ENCODE peak calls at places on chromosomes 2 and 18, in four cellular contexts. W is CD4-positive, alpha-beta T cell; E is kidney epithelial cell; F is GM10248. A is an unnamed sample.
A peak's percentile ranks its signal among the peaks of the same experiment; 100 is the strongest.

GRCh38 chr2:68776124-68776523 is 41.5 kb downstream of the ARHGAP25 start:
- DNase-seq in W (no peak), E (no peak), F (no peak), A (no peak)

GRCh38 chr2:62196278-62196901 is 475 bp downstream of the B3GNT2 start:
- DNase-seq in W (peak; percentile 40), E (no peak), F (peak; percentile 50), A (no peak)

GRCh38 chr2:216555274-216555673 is 56.6 kb downstream of the RPL37A start:
- DNase-seq in W (no peak), E (no peak), F (no peak), A (no peak)

GRCh38 chr2:241018051-241018891 is 19.9 kb downstream of the SNED1 start:
- DNase-seq in W (no peak), E (no peak), F (no peak), A (no peak)

GRCh38 chr18:11976882-11977281 is 4.4 kb upstream of the IMPA2 start:
- DNase-seq in W (no peak), E (no peak), F (no peak), A (no peak)

GRCh38 chr2:210459407-210459806 is 17.2 kb downstream of the LANCL1 start:
- DNase-seq in W (no peak), E (no peak), F (no peak), A (no peak)

GRCh38 chr2:12008425-12009061 is 262.1 kb downstream of the LPIN1 start:
- DNase-seq in W (no peak), E (no peak), F (peak; percentile 53), A (no peak)

GRCh38 chr2:100939445-100939844 is 62.6 kb upstream of the RPL31 start:
- DNase-seq in W (no peak), E (no peak), F (no peak), A (no peak)

GRCh38 chr2:63614448-63614968 is 25.7 kb downstream of the MDH1 start:
- DNase-seq in W (no peak), E (peak; percentile 86), F (no peak), A (no peak)

GRCh38 chr18:71673954-71674353 is 870.2 kb downstream of the CBLN2 start:
- DNase-seq in W (no peak), E (no peak), F (no peak), A (peak; percentile 73)

GRCh38 chr2:159849160-159849813 is 51.3 kb upstream of the CD302 start:
- DNase-seq in W (no peak), E (no peak), F (no peak), A (no peak)

GRCh38 chr2:47519604-47520301 is 116.8 kb downstream of the MSH2 start:
- DNase-seq in W (no peak), E (no peak), F (no peak), A (no peak)

GRCh38 chr18:2448565-2449151 is 122.6 kb downstream of the METTL4 start:
- DNase-seq in W (no peak), E (no peak), F (no peak), A (no peak)

GRCh38 chr2:228533156-228533555 is 351.7 kb upstream of the SPHKAP start:
- DNase-seq in W (no peak), E (no peak), F (no peak), A (no peak)

GRCh38 chr2:79235135-79235534 is 75.6 kb upstream of the REG3A start:
- DNase-seq in W (no peak), E (no peak), F (no peak), A (no peak)
- TF ChIP-seq CTCF in W (no peak), E (peak; percentile 26), F (no peak), A (peak; percentile 41)

DNA sequence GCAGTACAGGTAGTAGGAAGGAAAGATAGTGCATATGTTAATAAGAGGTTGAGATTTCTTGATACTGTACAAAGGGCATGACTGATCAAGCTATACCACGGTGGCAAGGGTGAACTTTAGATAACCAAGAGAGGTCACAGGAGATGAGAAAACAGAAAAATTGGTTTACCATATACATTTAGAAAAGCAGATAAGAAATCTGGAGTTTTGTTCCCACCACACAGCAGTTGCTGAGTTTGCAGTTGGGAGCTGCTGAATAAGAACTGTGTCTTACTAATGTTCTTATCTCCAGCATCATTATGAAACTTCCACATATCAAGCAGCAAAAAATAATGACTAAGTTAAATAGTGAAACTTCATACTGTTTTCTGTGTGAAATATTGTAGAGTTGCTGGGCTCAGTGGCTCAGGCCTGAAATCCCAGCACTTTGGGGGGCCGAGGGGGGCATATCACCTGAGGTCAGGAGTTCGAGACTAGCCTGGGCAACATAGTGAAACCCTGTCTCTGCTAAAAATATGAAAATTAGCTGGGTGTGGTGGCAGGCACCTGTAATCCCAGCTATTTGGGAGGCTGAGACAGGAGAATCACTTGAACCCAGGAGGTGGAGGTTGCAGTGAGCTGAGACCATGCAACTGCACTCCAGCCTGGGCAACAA is 12.0 kb upstream of the IMPACT start:
- DNase-seq in W (no peak), E (no peak), F (no peak), A (no peak)
- TF ChIP-seq CTCF in W (no peak), E (no peak), F (no peak), A (no peak)

GRCh38 chr18:39732918-39733317 is 2167.3 kb upstream of the CELF4 start:
- DNase-seq in W (no peak), E (no peak), F (no peak), A (no peak)
- TF ChIP-seq CTCF in W (no peak), E (no peak), F (no peak), A (no peak)

DNA sequence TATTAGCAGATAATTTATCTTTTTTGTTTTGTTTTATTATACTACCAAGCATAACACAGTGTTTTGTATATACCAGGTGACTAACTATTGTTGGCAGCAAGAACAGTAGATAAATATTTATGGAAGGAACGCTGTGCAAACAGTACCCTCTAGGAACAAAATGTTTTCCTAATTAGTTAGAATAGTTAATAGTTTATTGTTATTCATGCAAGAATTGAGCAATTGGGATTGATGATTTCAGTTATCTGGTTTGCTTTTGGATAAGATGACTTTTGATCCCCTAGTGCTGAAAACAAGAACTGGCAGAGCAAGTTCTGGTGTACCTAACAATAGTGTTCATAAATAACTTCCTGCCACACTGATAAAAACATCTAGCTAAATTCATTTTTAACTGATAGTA is 323.3 kb downstream of the TGIF1 start:
- DNase-seq in W (no peak), E (no peak), F (no peak), A (no peak)
- TF ChIP-seq CTCF in W (no peak), E (no peak), F (no peak), A (no peak)

DNA sequence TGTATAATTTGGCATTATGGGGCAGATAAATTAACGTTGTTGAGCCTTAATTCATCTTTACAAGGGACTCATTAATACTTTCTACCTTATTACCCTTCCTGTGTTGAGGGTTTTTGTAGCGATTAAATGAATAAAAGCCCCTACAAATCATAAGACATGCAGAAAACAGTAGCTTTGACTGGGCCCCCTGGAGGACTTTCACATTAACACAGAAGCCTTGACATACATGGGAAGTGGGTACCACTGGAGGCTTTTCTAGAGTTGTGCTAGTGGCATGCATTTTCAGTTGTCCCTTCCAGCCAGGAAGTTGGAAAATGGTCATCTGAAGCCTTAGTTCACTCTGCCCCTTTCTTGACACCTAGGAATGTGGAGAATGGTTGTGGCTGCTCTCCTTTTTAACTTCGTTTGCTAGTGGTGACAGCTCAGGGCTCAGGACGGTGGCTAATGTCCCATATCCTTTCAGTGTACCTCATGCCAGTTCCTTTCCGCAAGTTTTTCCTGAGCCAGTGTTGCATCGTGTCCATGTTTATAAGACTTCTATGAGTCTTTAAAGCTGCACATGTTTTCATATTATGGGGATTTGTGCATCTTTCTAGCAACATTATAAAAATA is 30.3 kb downstream of the MTA3 start:
- DNase-seq in W (no peak), E (no peak), F (no peak), A (no peak)
- TF ChIP-seq CTCF in W (no peak), E (no peak), F (peak; percentile 18), A (peak; percentile 28)